ENCODE peak calls at places on chromosomes 16 and 17, in seven cellular contexts. D is transverse colon, M is tibial nerve, K is A549, J is suprapubic skin, B is ovary, U is esophagus muscularis mucosa. T is an unnamed sample.
A peak's percentile ranks its signal among the peaks of the same experiment; 100 is the strongest.

GRCh38 chr17:12035713-12036112 is 15.0 kb downstream of the MAP2K4 start:
- DNase-seq in D (no peak), M (no peak), K (no peak), J (no peak), B (no peak), U (no peak), T (no peak)

GRCh38 chr17:18157354-18157985 is 26.2 kb upstream of the ALKBH5 start:
- DNase-seq in D (no peak), M (no peak), K (no peak), J (no peak), B (no peak), U (no peak), T (no peak)

GRCh38 chr16:56295059-56295673 is 103.9 kb downstream of the GNAO1 start:
- DNase-seq in D (no peak), M (no peak), K (no peak), J (no peak), B (no peak), U (no peak), T (no peak)

GRCh38 chr17:82257473-82257872 is 16.0 kb downstream of the CSNK1D start:
- DNase-seq in D (no peak), M (no peak), K (peak; percentile 74), J (no peak), B (no peak), U (no peak), T (no peak)

GRCh38 chr16:50354629-50355456 is 13.9 kb downstream of the BRD7 start:
- DNase-seq in D (no peak), M (no peak), K (no peak), J (no peak), B (no peak), U (no peak), T (no peak)

GRCh38 chr16:68382296-68382718 is 66.0 kb downstream of the SMPD3 start:
- DNase-seq in D (peak; percentile 87), M (no peak), K (peak; percentile 27), J (no peak), B (no peak), U (no peak), T (no peak)

GRCh38 chr16:527015-527903 is at the start of gene CAPN15:
- DNase-seq in D (peak; percentile 89), M (peak; percentile 72), K (peak; percentile 90), J (peak; percentile 93), B (peak; percentile 90), U (peak; percentile 95), T (peak; percentile 33)

GRCh38 chr17:35879748-35880654 is at the start of gene CCL5:
- DNase-seq in D (peak; percentile 28), M (no peak), K (no peak), J (no peak), B (no peak), U (no peak), T (peak; percentile 84)

GRCh38 chr16:67860589-67861398 is 12.1 kb upstream of the EDC4 start:
- DNase-seq in D (no peak), M (no peak), K (peak; percentile 44), J (no peak), B (no peak), U (no peak), T (no peak)

GRCh38 chr16:31130336-31130812 is 5.2 kb downstream of the PRSS8 start:
- DNase-seq in D (no peak), M (no peak), K (no peak), J (no peak), B (no peak), U (no peak), T (no peak)

GRCh38 chr16:27458196-27458728 is 56.3 kb downstream of the IL21R start:
- DNase-seq in D (no peak), M (no peak), K (no peak), J (no peak), B (no peak), U (no peak), T (no peak)

GRCh38 chr17:5485270-5486205 is at the start of gene DERL2:
- DNase-seq in D (no peak), M (no peak), K (peak; percentile 63), J (no peak), B (no peak), U (no peak), T (no peak)

GRCh38 chr16:20801278-20801677 is 5.0 kb downstream of the ERI2 start:
- DNase-seq in D (no peak), M (no peak), K (no peak), J (no peak), B (no peak), U (no peak), T (no peak)

GRCh38 chr17:73823684-73824083 is 179.4 kb upstream of the SDK2 start:
- DNase-seq in D (no peak), M (no peak), K (no peak), J (peak; percentile 44), B (no peak), U (no peak), T (no peak)

GRCh38 chr17:19273731-19274130 is 36.6 kb downstream of the EPN2 start:
- DNase-seq in D (no peak), M (no peak), K (no peak), J (no peak), B (no peak), U (no peak), T (no peak)

GRCh38 chr16:8763899-8764298 is 33.5 kb downstream of the TMEM186 start:
- DNase-seq in D (no peak), M (no peak), K (no peak), J (peak; percentile 33), B (no peak), U (no peak), T (no peak)

GRCh38 chr16:10385725-10386516 is at the start of gene ATF7IP2:
- DNase-seq in D (peak; percentile 86), M (peak; percentile 38), K (peak; percentile 96), J (peak; percentile 74), B (peak; percentile 76), U (peak; percentile 94), T (peak; percentile 80)

GRCh38 chr16:63005356-63005755 is 969.1 kb upstream of the CDH8 start:
- DNase-seq in D (no peak), M (no peak), K (no peak), J (no peak), B (no peak), U (no peak), T (no peak)

DNA sequence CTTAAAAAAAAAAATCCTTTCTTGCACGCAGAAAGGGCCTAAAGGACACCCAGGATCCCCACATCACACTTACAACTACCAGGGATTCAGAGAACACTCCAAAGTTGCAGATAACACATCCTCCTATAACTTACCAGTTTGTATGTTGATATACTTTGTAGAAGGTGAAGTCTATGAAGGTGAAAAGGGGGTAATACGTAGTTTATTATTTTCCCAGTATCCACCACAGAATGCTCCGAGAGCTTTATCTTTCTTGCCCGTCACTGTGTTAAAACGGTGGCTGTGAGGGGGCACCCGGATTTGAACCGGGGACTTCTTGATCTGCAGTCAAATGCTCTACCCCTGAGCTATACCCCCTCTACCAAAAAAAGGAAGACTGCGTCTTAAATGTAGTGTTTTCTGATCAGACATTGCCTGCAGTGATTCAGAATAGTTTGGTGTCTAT is 7.9 kb upstream of the RPL23 start:
- DNase-seq in D (no peak), M (no peak), K (peak; percentile 91), J (no peak), B (no peak), U (no peak), T (no peak)
- TF ChIP-seq EP300 in D (no peak), M (no peak), K (no peak), J (no peak), B (no peak), U (no peak), T (no peak)

DNA sequence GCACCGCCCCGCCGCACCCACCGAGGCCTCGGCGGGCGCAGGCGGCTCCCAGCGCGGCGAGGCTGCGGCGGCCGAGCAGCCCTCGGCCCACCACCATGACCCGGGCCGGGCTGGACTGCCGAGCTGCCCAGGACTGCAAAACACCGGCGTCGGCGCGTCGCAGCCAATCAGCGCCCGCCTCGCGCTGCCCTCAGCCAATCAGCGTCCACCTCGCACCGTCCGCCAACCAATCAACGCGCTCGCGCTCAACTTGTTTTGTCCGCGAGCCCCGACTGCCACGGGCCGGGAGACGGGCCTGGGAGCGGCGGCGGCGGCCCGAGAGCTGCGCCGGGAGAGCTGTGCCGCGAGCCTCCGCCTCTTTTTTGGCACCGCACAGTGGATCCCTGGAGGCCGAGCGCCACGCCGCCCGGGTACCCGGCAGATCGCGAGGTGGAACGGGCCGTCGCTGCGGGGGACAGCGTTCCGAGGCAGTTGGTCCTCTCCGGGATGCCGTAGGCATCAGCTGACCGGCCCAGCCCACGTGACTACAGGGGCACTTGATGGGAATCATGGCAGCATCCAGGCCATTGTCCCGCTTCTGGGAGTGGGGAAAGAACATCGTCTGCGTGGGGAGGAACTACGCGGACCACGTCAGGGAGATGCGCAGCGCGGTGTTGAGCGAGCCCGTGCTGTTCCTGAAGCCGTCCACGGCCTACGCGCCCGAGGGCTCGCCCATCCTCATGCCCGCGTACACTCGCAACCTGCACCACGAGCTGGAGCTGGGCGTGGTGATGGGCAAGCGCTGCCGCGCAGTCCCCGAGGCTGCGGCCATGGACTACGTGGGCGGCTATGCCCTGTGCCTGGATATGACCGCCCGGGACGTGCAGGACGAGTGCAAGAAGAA is at the start of the genes FAHD1 and HAGH:
- DNase-seq in D (peak; percentile 94), M (peak; percentile 88), K (peak; percentile 98), J (peak; percentile 95), B (peak; percentile 90), U (peak; percentile 99), T (peak; percentile 66)
- TF ChIP-seq EP300 in D (no peak), M (peak; percentile 75), K (no peak), J (no peak), B (no peak), U (no peak), T (no peak)

GRCh38 chr16:6616746-6617145 is 715.9 kb upstream of the RBFOX1 start:
- DNase-seq in D (peak; percentile 10), M (no peak), K (no peak), J (no peak), B (no peak), U (no peak), T (no peak)

GRCh38 chr16:6611535-6611934 is 721.1 kb upstream of the RBFOX1 start:
- DNase-seq in D (no peak), M (no peak), K (peak; percentile 2), J (no peak), B (no peak), U (no peak), T (no peak)

DNA sequence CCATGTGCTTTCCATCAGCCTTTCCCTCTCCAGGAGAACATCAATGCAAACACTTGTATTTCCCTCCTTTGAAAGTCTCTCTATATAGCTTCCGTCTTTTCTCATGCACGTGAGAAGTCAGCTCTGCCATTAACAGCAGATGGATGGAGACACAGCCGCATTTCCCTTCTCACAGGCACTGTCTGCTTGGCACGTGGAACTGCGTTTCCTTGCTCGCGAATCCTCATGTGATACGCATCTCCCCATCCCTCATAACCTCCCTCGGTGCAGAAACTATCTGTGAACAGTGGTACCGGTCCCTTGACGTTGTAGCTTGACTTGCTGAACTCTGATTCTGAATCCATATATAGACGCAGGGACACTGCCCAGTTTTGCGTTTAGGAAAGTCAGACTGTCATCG is 717.0 kb upstream of the RBFOX1 start:
- DNase-seq in D (no peak), M (no peak), K (no peak), J (no peak), B (no peak), U (no peak), T (no peak)
- TF ChIP-seq EP300 in D (no peak), M (no peak), K (no peak), J (no peak), B (no peak), U (no peak), T (no peak)

DNA sequence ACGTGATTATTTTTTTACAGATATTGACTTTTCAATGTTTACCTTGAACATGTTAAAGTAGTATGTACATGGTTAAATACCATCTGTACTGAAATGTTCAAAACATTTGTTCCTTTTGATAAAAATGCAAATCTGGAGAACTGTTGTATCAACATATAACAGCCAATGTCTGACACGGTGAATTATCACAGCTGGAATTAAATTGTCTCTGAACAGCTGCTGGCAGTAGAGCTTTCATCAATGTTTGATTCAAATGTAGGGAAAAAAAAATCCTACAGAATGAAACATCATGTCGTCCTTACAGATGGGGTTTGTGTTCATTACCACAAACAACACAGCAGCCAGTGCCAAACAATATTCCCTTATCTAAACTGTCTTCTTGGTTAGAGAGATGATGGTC is 79.9 kb downstream of the TOX3 start:
- DNase-seq in D (no peak), M (no peak), K (no peak), J (no peak), B (no peak), U (no peak), T (no peak)
- TF ChIP-seq EP300 in D (no peak), M (no peak), K (no peak), J (no peak), B (no peak), U (no peak), T (no peak)